ENCODE peak calls at places on chromosome 10, in seven cellular contexts. T, N, R, Y, D, S and M are unnamed samples.

GRCh38 chr10:4883079-4883739 is 57.2 kb downstream of the AKR1E2 start:
- DNase-seq in N (no peak), D (no peak), T (no peak), R (no peak), S (no peak), Y (no peak), M (no peak)

GRCh38 chr10:103545771-103546281 is 52.3 kb downstream of the NEURL1 start:
- DNase-seq in R (no peak), S (no peak), N (no peak), Y (no peak), D (no peak), T (no peak), M (no peak)

GRCh38 chr10:73648975-73649829 is 6.6 kb downstream of the SYNPO2L start:
- DNase-seq in Y (no peak), N (no peak), D (no peak), R (no peak), S (no peak), T (peak), M (no peak)

GRCh38 chr10:4127518-4128315 is 342.7 kb upstream of the KLF6 start:
- DNase-seq in N (no peak), S (no peak), R (peak), T (no peak), Y (no peak), D (no peak), M (no peak)

GRCh38 chr10:114405011-114405350 is 679 bp upstream of the AFAP1L2 start:
- DNase-seq in T (no peak), D (no peak), Y (no peak), S (no peak), R (no peak), N (no peak), M (no peak)

GRCh38 chr10:75019360-75019759 is 92.1 kb upstream of the SAMD8 start:
- DNase-seq in Y (peak), S (no peak), T (no peak), D (no peak), R (peak), N (no peak), M (no peak)

GRCh38 chr10:97574374-97575100 is 2.0 kb downstream of the ANKRD2 start:
- DNase-seq in T (peak), N (no peak), Y (peak), S (peak), D (peak), R (no peak), M (no peak)

GRCh38 chr10:76769161-76769560 is 868.4 kb downstream of the KCNMA1 start:
- DNase-seq in R (no peak), S (no peak), N (no peak), D (no peak), Y (no peak), T (no peak), M (no peak)

GRCh38 chr10:128062837-128063563 is 63.2 kb downstream of the MKI67 start:
- DNase-seq in N (peak), S (no peak), T (no peak), D (no peak), R (peak), Y (no peak), M (no peak)

GRCh38 chr10:116926426-116926825 is 77.1 kb downstream of the ENO4 start:
- DNase-seq in T (no peak), S (no peak), R (no peak), N (no peak), Y (no peak), D (no peak), M (no peak)

GRCh38 chr10:2362331-2362730 is 625.0 kb upstream of the ADARB2 start:
- DNase-seq in R (no peak), D (no peak), Y (no peak), T (no peak), S (no peak), N (no peak), M (no peak)

GRCh38 chr10:89793649-89794254 is 92.4 kb downstream of the KIF20B start:
- DNase-seq in N (no peak), D (peak), R (peak), T (peak), Y (peak), S (no peak), M (no peak)

GRCh38 chr10:99235872-99236626 is 397 bp upstream of the HPSE2 start:
- DNase-seq in S (no peak), N (no peak), R (no peak), D (no peak), Y (no peak), T (no peak), M (no peak)

GRCh38 chr10:29648983-29649268 is 14.2 kb upstream of the SVIL start:
- DNase-seq in Y (no peak), D (no peak), R (no peak), N (no peak), S (no peak), T (peak), M (no peak)

GRCh38 chr10:106185991-106186390 is 978.5 kb downstream of the SORCS1 start:
- DNase-seq in R (no peak), D (no peak), N (no peak), T (no peak), S (no peak), Y (no peak), M (no peak)

GRCh38 chr10:72611783-72612182 is 14.1 kb downstream of the MICU1 start:
- DNase-seq in R (no peak), N (no peak), S (no peak), Y (no peak), D (no peak), T (no peak), M (no peak)

GRCh38 chr10:44908071-44908709 is 2.9 kb upstream of the TMEM72 start:
- DNase-seq in S (no peak), T (peak), R (no peak), N (no peak), Y (no peak), D (no peak), M (no peak)

GRCh38 chr10:62012318-62012717 is 110.8 kb downstream of the ARID5B start:
- DNase-seq in N (no peak), T (no peak), R (no peak), S (no peak), Y (no peak), D (no peak), M (no peak)

GRCh38 chr10:99975942-99976809 is 33.6 kb downstream of the DNMBP start:
- DNase-seq in N (no peak), T (peak), S (no peak), D (peak), R (no peak), Y (no peak), M (no peak)

GRCh38 chr10:100338434-100339036 is 8.5 kb upstream of the SCD start:
- DNase-seq in R (peak), D (peak), T (peak), Y (peak), S (peak), N (peak), M (no peak)

GRCh38 chr10:107409517-107409916 is 245.0 kb upstream of the SORCS1 start:
- DNase-seq in R (no peak), N (no peak), Y (no peak), D (no peak), S (no peak), T (peak), M (no peak)

GRCh38 chr10:87651801-87652200 is 7.9 kb upstream of the PAPSS2 start:
- DNase-seq in S (no peak), D (no peak), T (no peak), Y (no peak), N (no peak), R (no peak), M (no peak)